ENCODE peak calls at places on chromosome 20, in eight cellular contexts. N is GM23248, C is GM23338, L is HCT116, W is OCI-LY7, P is hepatocyte, Q is MM.1S, J is neural progenitor cell. A is an unnamed sample.

GRCh38 chr20:38764563-38765355 is 16.5 kb downstream of the ACTR5 start:
- DNase-seq in L (peak), J (no peak), C (no peak), P (peak), N (peak), Q (no peak), W (no peak), A (peak)

GRCh38 chr20:52983726-52984450 is 11.7 kb downstream of the TSHZ2 start:
- DNase-seq in N (no peak), J (peak), C (peak), Q (no peak), L (no peak), W (no peak), P (no peak), A (no peak)

GRCh38 chr20:64068381-64069208 is 5.6 kb downstream of the TCEA2 start:
- DNase-seq in J (no peak), P (no peak), L (no peak), N (no peak), C (no peak), W (no peak), Q (no peak), A (no peak)

GRCh38 chr20:45080867-45081616 is 19.9 kb downstream of the KCNS1 start:
- DNase-seq in C (peak), L (peak), Q (no peak), W (peak), J (no peak), N (peak), P (no peak), A (peak)

GRCh38 chr20:7822772-7823171 is 117.5 kb downstream of the HAO1 start:
- DNase-seq in N (no peak), J (no peak), Q (no peak), C (no peak), P (no peak), L (no peak), W (no peak), A (no peak)

GRCh38 chr20:50001784-50002311 is 19.1 kb downstream of the SNAI1 start:
- DNase-seq in N (no peak), J (no peak), Q (no peak), W (no peak), C (no peak), P (no peak), L (no peak), A (no peak)

GRCh38 chr20:62409935-62410741 is 3.1 kb upstream of the CABLES2 start:
- DNase-seq in P (peak), Q (peak), C (peak), N (peak), J (peak), W (peak), L (no peak), A (peak)

GRCh38 chr20:10090588-10091166 is 55.9 kb downstream of the ANKEF1 start:
- DNase-seq in Q (peak), L (peak), C (peak), W (peak), J (peak), N (peak), P (peak), A (peak)

GRCh38 chr20:62222972-62223371 is 2.9 kb upstream of the HRH3 start:
- DNase-seq in N (no peak), J (no peak), Q (no peak), C (no peak), L (no peak), W (no peak), P (no peak), A (no peak)

GRCh38 chr20:35252037-35252461 is 25.6 kb downstream of the MMP24 start:
- DNase-seq in P (no peak), L (no peak), Q (peak), J (no peak), C (no peak), W (no peak), N (no peak), A (no peak)

GRCh38 chr20:61130156-61130555 is 121.9 kb upstream of the CDH4 start:
- DNase-seq in Q (no peak), J (no peak), W (no peak), N (no peak), C (no peak), L (no peak), P (no peak), A (no peak)

GRCh38 chr20:60254901-60255411 is 296.7 kb downstream of the CDH26 start:
- DNase-seq in N (peak), P (no peak), L (no peak), W (no peak), Q (no peak), C (no peak), J (peak), A (peak)

GRCh38 chr20:13340088-13340487 is 119.0 kb downstream of the ISM1 start:
- DNase-seq in C (no peak), P (no peak), N (peak), W (no peak), L (no peak), Q (no peak), J (no peak), A (no peak)

GRCh38 chr20:42392417-42392816 is 774.2 kb upstream of the CHD6 start:
- DNase-seq in Q (no peak), J (no peak), N (no peak), L (no peak), W (no peak), C (no peak), P (no peak), A (no peak)

GRCh38 chr20:59084041-59084841 is 41.7 kb upstream of the PRELID3B start:
- DNase-seq in C (no peak), J (no peak), N (no peak), W (no peak), Q (no peak), P (no peak), L (no peak), A (no peak)
- TF ChIP-seq EZH2phosphoT487 in C (no peak), J (no peak), N (no peak), W (no peak), Q (no peak), P (no peak), L (no peak), A (no peak)

GRCh38 chr20:37539956-37540455 is 12.3 kb upstream of the BLCAP start:
- DNase-seq in Q (no peak), N (no peak), J (no peak), L (no peak), C (no peak), W (no peak), P (no peak), A (no peak)
- H2AFZ ChIP-seq in Q (no peak), N (no peak), J (no peak), L (no peak), C (peak), W (no peak), P (no peak), A (no peak)

DNA sequence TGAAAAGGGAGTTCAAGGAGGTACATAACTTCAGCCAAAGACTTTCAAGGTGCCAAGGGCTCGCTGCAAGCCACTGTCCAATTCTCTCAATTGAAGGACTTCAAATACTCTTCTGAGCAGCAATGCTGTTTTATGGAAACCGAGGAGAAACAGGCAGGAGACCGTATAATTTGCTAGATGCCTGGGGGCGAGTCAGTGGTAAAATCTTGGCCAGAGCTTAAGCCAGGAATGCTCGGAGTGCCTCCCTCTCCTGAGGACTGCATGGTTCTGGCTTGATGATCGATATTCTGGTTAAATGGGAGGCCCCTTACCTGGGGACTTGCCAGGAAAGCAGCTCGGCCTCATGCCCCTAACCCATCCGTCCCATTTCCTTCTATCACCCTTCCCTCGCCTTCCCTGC is 35.8 kb upstream of the NOP56 start:
- DNase-seq in W (no peak), Q (no peak), J (no peak), C (no peak), P (no peak), L (no peak), N (no peak), A (no peak)
- H3K4me2 ChIP-seq in W (no peak), Q (no peak), J (no peak), C (no peak), P (no peak), L (no peak), N (no peak), A (no peak)

GRCh38 chr20:51446656-51447055 is 95.9 kb downstream of the NFATC2 start:
- DNase-seq in W (no peak), N (peak), J (no peak), C (no peak), Q (no peak), P (peak), L (peak), A (peak)
- TF ChIP-seq EZH2phosphoT487 in W (no peak), N (no peak), J (no peak), C (no peak), Q (no peak), P (no peak), L (no peak), A (no peak)

GRCh38 chr20:21028436-21028835 is 77.7 kb downstream of the LINC00237 start:
- DNase-seq in W (no peak), Q (no peak), J (no peak), N (no peak), L (no peak), P (no peak), C (no peak), A (no peak)

GRCh38 chr20:21026951-21027350 is 79.2 kb downstream of the LINC00237 start:
- DNase-seq in J (no peak), P (no peak), N (no peak), L (no peak), Q (no peak), W (no peak), C (no peak), A (peak)

GRCh38 chr20:21028921-21029320 is 77.2 kb downstream of the LINC00237 start:
- DNase-seq in C (no peak), N (no peak), Q (no peak), W (no peak), J (no peak), L (no peak), P (no peak), A (no peak)

GRCh38 chr20:21029356-21029755 is 76.8 kb downstream of the LINC00237 start:
- DNase-seq in J (peak), N (no peak), P (no peak), L (no peak), Q (no peak), W (no peak), C (no peak), A (no peak)

DNA sequence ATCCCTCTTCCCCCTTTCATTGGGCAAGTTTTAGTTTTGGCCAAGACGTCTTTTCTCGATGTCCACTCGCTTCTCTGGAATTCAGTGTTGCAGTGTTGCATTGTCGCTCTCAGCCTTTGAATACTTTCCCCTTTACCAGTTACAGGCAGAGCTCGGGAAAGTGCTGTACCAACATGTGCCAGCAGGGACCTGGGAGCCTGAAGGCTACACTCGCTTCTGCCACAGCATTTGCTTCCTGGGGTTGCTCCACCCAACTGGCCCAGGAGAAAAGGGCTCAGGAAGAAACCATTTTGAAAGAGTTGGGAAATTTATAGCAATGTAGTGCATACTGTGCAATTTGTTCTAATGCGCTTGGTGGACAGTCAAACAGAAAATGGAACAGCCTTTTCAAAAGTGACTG is 78.6 kb downstream of the LINC00237 start:
- DNase-seq in J (peak), L (peak), P (peak), W (no peak), N (peak), Q (no peak), C (peak), A (peak)
- H2AFZ ChIP-seq in J (no peak), L (peak), P (no peak), W (no peak), N (no peak), Q (no peak), C (no peak), A (peak)

A was measured in PC-3.